ENCODE peak calls at places on chromosomes 13 and 19, in five cellular contexts. One of them, this sample, is unnamed.

GRCh38 chr13:43156916-43157315 is 133.5 kb downstream of the DNAJC15 start:
- DNase-seq in H9: no peak
- DNase-seq in K562: no peak
- DNase-seq in neural progenitor cell: no peak
- DNase-seq in Karpas-422: no peak
- DNase-seq in this sample: no peak

GRCh38 chr13:98749501-98749900 is 3.0 kb downstream of the SLC15A1 start:
- DNase-seq in K562: no peak
- DNase-seq in Karpas-422: no peak
- DNase-seq in neural progenitor cell: no peak
- DNase-seq in H9: no peak
- DNase-seq in this sample: no peak

GRCh38 chr19:11480081-11480926 is 542 bp downstream of the ELAVL3 start:
- DNase-seq in K562: no peak
- DNase-seq in neural progenitor cell: no peak
- DNase-seq in H9: no peak
- DNase-seq in Karpas-422: no peak
- DNase-seq in this sample: no peak

GRCh38 chr13:39600766-39601165 is 2.2 kb downstream of the LHFPL6 start:
- DNase-seq in K562: no peak
- DNase-seq in H9: peak
- DNase-seq in neural progenitor cell: peak
- DNase-seq in Karpas-422: no peak
- DNase-seq in this sample: no peak

GRCh38 chr19:49665301-49666119 is at the start of the genes BCL2L12 and IRF3:
- DNase-seq in K562: peak
- DNase-seq in neural progenitor cell: peak
- DNase-seq in Karpas-422: peak
- DNase-seq in H9: peak
- DNase-seq in this sample: peak

GRCh38 chr13:43880451-43880850 is 747 bp downstream of the LACC1 start:
- DNase-seq in Karpas-422: no peak
- DNase-seq in K562: no peak
- DNase-seq in H9: no peak
- DNase-seq in neural progenitor cell: no peak
- DNase-seq in this sample: no peak

GRCh38 chr19:8158411-8159074 is 9.2 kb upstream of the FBN3 start:
- DNase-seq in H9: peak
- DNase-seq in neural progenitor cell: peak
- DNase-seq in Karpas-422: peak
- DNase-seq in K562: peak
- DNase-seq in this sample: peak

GRCh38 chr19:3176715-3177501 is 1.7 kb upstream of the S1PR4 start:
- DNase-seq in K562: peak
- DNase-seq in Karpas-422: no peak
- DNase-seq in H9: peak
- DNase-seq in neural progenitor cell: no peak
- DNase-seq in this sample: no peak

GRCh38 chr19:645912-646797 is 6.5 kb downstream of the FGF22 start:
- DNase-seq in Karpas-422: no peak
- DNase-seq in K562: no peak
- DNase-seq in neural progenitor cell: no peak
- DNase-seq in H9: no peak
- DNase-seq in this sample: no peak

GRCh38 chr13:102089177-102089576 is 312.7 kb downstream of the FGF14 start:
- DNase-seq in H9: no peak
- DNase-seq in Karpas-422: no peak
- DNase-seq in K562: no peak
- DNase-seq in neural progenitor cell: no peak
- DNase-seq in this sample: no peak

GRCh38 chr13:101258071-101258470 is 158.2 kb downstream of the NALCN start:
- DNase-seq in Karpas-422: peak
- DNase-seq in K562: no peak
- DNase-seq in neural progenitor cell: peak
- DNase-seq in H9: peak
- DNase-seq in this sample: no peak

GRCh38 chr19:23439623-23440022 is 44.4 kb upstream of the ZNF91 start:
- DNase-seq in Karpas-422: no peak
- DNase-seq in H9: peak
- DNase-seq in K562: peak
- DNase-seq in neural progenitor cell: no peak
- DNase-seq in this sample: no peak

GRCh38 chr19:52936151-52936957 is 13.1 kb upstream of the ZNF888 start:
- DNase-seq in neural progenitor cell: no peak
- DNase-seq in K562: peak
- DNase-seq in Karpas-422: no peak
- DNase-seq in H9: no peak
- DNase-seq in this sample: no peak

GRCh38 chr19:6271251-6271650 is 8.5 kb downstream of the MLLT1 start:
- DNase-seq in neural progenitor cell: no peak
- DNase-seq in H9: peak
- DNase-seq in Karpas-422: no peak
- DNase-seq in K562: peak
- DNase-seq in this sample: no peak
- H3K27ac ChIP-seq in neural progenitor cell: no peak
- H3K27ac ChIP-seq in H9: no peak
- H3K27ac ChIP-seq in Karpas-422: no peak
- H3K27ac ChIP-seq in K562: peak
- H3K27ac ChIP-seq in this sample: no peak

DNA sequence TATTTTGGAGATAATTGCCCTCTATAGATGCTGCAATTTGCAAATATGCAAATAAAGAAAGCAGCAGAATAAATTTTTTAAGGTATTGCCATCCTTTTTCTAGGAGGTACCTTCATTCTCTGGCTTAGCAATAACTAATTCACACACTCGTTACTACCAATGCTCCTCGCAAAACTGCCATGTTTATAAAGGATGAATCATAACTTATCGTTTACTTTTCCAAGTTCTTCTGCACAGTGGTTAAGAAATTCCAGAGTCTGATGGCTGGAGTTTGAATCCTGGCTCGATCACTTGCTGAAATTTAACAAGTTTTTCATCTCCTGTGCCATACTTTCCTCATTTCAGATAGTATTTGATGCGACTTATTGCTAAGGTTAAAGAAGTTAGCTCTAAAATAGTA is 708.6 kb upstream of the KLHL1 start:
- DNase-seq in Karpas-422: no peak
- DNase-seq in K562: no peak
- DNase-seq in H9: no peak
- DNase-seq in neural progenitor cell: no peak
- DNase-seq in this sample: no peak
- H3K9ac ChIP-seq in Karpas-422: no peak
- H3K9ac ChIP-seq in K562: no peak
- H3K9ac ChIP-seq in H9: no peak
- H3K9ac ChIP-seq in neural progenitor cell: no peak
- H3K9ac ChIP-seq in this sample: no peak

DNA sequence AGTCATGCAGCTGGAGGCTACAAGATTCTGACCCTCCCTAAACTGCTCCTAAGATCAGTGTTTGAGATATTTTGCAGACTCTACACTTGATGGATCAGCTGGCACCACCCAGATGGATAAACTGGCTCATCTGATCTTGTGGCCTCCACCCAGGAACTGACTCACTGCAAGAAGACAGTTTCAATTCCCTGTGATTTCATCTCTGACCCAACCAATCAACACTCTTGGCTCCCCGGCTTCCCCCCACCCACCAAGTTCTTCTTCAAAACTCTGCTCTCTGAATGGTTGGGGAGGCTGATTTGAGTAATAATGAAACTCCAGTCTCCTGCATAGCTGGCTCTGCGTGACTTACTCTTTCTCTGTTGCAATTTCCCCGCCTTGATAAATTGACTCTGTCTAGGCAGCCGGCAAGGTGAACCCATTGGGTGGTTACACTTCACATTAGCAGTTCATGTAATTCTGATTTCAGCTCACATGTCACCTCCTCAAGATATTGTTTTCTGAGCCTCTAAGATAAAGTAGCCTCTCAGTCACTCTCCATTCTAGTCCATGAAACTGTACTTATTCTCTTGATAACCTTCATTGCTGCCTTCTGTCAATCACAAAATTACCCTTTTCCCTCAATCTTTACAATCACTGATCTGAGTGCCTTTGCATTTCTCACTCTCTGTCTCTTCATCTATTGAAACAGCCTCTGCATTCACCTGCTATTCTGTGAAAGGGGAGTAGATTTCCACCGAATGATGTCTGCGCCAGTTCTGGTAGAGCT is 9.9 kb upstream of the FPR3 start:
- DNase-seq in Karpas-422: peak
- DNase-seq in K562: no peak
- DNase-seq in H9: no peak
- DNase-seq in neural progenitor cell: no peak
- DNase-seq in this sample: no peak
- H3K27ac ChIP-seq in Karpas-422: no peak
- H3K27ac ChIP-seq in K562: peak
- H3K27ac ChIP-seq in H9: no peak
- H3K27ac ChIP-seq in neural progenitor cell: no peak
- H3K27ac ChIP-seq in this sample: no peak

GRCh38 chr19:14979498-14980255 is at the start of gene SLC1A6:
- DNase-seq in Karpas-422: no peak
- DNase-seq in neural progenitor cell: peak
- DNase-seq in H9: peak
- DNase-seq in K562: no peak
- DNase-seq in this sample: no peak
- H3K9ac ChIP-seq in Karpas-422: no peak
- H3K9ac ChIP-seq in neural progenitor cell: peak
- H3K9ac ChIP-seq in H9: peak
- H3K9ac ChIP-seq in K562: no peak
- H3K9ac ChIP-seq in this sample: no peak

GRCh38 chr19:35081201-35081600 is 34.4 kb upstream of the FXYD3 start:
- DNase-seq in K562: no peak
- DNase-seq in neural progenitor cell: no peak
- DNase-seq in Karpas-422: no peak
- DNase-seq in H9: no peak
- DNase-seq in this sample: no peak
- H3K27ac ChIP-seq in K562: no peak
- H3K27ac ChIP-seq in neural progenitor cell: no peak
- H3K27ac ChIP-seq in Karpas-422: no peak
- H3K27ac ChIP-seq in H9: no peak
- H3K27ac ChIP-seq in this sample: no peak

DNA sequence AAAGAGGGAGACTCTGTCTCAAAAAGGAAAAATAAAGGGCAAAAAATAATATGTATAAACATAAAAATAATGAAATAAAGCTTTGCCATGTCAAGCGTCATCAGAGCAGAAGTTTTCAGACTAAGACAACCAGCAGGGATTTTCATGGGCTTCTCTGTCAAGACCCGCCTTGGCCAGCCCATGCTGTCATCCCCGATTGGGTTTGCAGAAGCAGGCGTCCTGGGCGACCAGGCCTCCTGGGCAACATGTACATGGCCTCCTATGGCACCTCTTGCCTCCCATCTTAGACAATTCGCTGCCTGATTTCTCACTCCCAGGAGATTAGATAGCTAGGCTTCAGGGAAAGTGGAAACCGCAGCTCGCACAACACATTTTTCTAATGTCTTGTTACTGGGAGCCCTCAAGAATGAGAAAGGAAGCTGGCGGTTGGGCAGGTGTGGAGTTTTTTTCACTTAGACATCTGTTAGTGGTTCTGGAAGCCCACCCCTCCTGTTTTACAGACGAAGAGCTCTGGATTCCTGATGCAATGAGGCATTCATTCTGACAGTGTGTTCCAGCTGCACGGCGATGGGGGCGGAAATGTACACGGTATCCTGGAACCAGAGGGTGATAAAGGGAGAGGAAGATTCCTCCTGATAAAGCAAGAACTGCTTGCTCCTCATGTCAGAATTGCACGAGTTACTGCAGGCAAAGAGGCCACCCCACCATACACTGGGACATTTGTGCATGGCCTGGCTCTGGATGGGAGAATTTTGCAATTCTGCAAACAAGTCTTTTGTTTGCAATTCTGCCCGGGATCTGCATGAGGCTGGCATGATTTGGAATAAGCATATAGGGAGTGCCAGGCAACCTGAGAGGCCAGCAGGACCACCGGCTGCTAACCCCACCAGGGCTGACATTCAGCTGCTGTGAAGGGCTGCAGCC is 47.4 kb upstream of the KATNAL1 start:
- DNase-seq in H9: no peak
- DNase-seq in K562: no peak
- DNase-seq in neural progenitor cell: no peak
- DNase-seq in Karpas-422: peak
- DNase-seq in this sample: no peak
- H3K9ac ChIP-seq in H9: no peak
- H3K9ac ChIP-seq in K562: no peak
- H3K9ac ChIP-seq in neural progenitor cell: no peak
- H3K9ac ChIP-seq in Karpas-422: peak
- H3K9ac ChIP-seq in this sample: no peak

GRCh38 chr13:60398438-60398891 is 1.4 kb downstream of the TDRD3 start:
- DNase-seq in K562: no peak
- DNase-seq in H9: no peak
- DNase-seq in Karpas-422: no peak
- DNase-seq in neural progenitor cell: no peak
- DNase-seq in this sample: no peak
- H3K27ac ChIP-seq in K562: peak
- H3K27ac ChIP-seq in H9: no peak
- H3K27ac ChIP-seq in Karpas-422: no peak
- H3K27ac ChIP-seq in neural progenitor cell: no peak
- H3K27ac ChIP-seq in this sample: peak

GRCh38 chr19:5047251-5047935 is 78.5 kb downstream of the KDM4B start:
- DNase-seq in K562: no peak
- DNase-seq in H9: no peak
- DNase-seq in neural progenitor cell: no peak
- DNase-seq in Karpas-422: no peak
- DNase-seq in this sample: no peak

GRCh38 chr19:5049561-5049960 is 80.6 kb downstream of the KDM4B start:
- DNase-seq in neural progenitor cell: no peak
- DNase-seq in Karpas-422: peak
- DNase-seq in K562: no peak
- DNase-seq in H9: no peak
- DNase-seq in this sample: no peak

GRCh38 chr19:5048091-5048726 is 79.3 kb downstream of the KDM4B start:
- DNase-seq in Karpas-422: peak
- DNase-seq in K562: peak
- DNase-seq in H9: peak
- DNase-seq in neural progenitor cell: peak
- DNase-seq in this sample: peak

GRCh38 chr19:5050016-5050656 is 81.2 kb downstream of the KDM4B start:
- DNase-seq in Karpas-422: peak
- DNase-seq in neural progenitor cell: no peak
- DNase-seq in H9: no peak
- DNase-seq in K562: no peak
- DNase-seq in this sample: no peak

GRCh38 chr19:5048727-5049553 is 80.0 kb downstream of the KDM4B start:
- DNase-seq in K562: no peak
- DNase-seq in H9: no peak
- DNase-seq in Karpas-422: no peak
- DNase-seq in neural progenitor cell: no peak
- DNase-seq in this sample: no peak
- H3K9ac ChIP-seq in K562: no peak
- H3K9ac ChIP-seq in H9: no peak
- H3K9ac ChIP-seq in Karpas-422: peak
- H3K9ac ChIP-seq in neural progenitor cell: no peak
- H3K9ac ChIP-seq in this sample: no peak

GRCh38 chr19:5091576-5092215 is 122.8 kb downstream of the KDM4B start:
- DNase-seq in H9: no peak
- DNase-seq in Karpas-422: no peak
- DNase-seq in neural progenitor cell: no peak
- DNase-seq in K562: peak
- DNase-seq in this sample: no peak
- H3K27ac ChIP-seq in H9: no peak
- H3K27ac ChIP-seq in Karpas-422: no peak
- H3K27ac ChIP-seq in neural progenitor cell: peak
- H3K27ac ChIP-seq in K562: peak
- H3K27ac ChIP-seq in this sample: peak

This sample was measured in SK-N-MC.